ENCODE peak calls at places on chromosomes 3 and 15, in eight cellular contexts. One of them, this sample, is unnamed.

GRCh38 chr3:188974856-188975611 is 196.7 kb upstream of the TPRG1 start:
- DNase-seq in ureter: no peak
- DNase-seq in ELR: no peak
- DNase-seq in NCI-H748 treated with DMSO at 0.1 percent for 48 hours: no peak
- DNase-seq in fibroblast of pulmonary artery: no peak
- DNase-seq in amniotic stem cell: no peak
- DNase-seq in effector memory CD4-positive, alpha-beta T cell: no peak
- DNase-seq in ACHN: no peak
- DNase-seq in this sample: no peak

GRCh38 chr3:156037356-156037755 is 83.0 kb upstream of the KCNAB1 start:
- DNase-seq in ureter: no peak
- DNase-seq in ELR: no peak
- DNase-seq in NCI-H748 treated with DMSO at 0.1 percent for 48 hours: peak
- DNase-seq in fibroblast of pulmonary artery: peak
- DNase-seq in amniotic stem cell: no peak
- DNase-seq in effector memory CD4-positive, alpha-beta T cell: no peak
- DNase-seq in ACHN: no peak
- DNase-seq in this sample: peak

GRCh38 chr3:158727499-158728377 is 4.5 kb downstream of the RARRES1 start:
- DNase-seq in ureter: peak
- DNase-seq in ELR: peak
- DNase-seq in NCI-H748 treated with DMSO at 0.1 percent for 48 hours: peak
- DNase-seq in fibroblast of pulmonary artery: peak
- DNase-seq in amniotic stem cell: peak
- DNase-seq in effector memory CD4-positive, alpha-beta T cell: no peak
- DNase-seq in ACHN: peak
- DNase-seq in this sample: peak

GRCh38 chr3:50324351-50325144 is 2.0 kb upstream of the HYAL2 start:
- DNase-seq in ureter: no peak
- DNase-seq in ELR: peak
- DNase-seq in NCI-H748 treated with DMSO at 0.1 percent for 48 hours: peak
- DNase-seq in fibroblast of pulmonary artery: peak
- DNase-seq in amniotic stem cell: peak
- DNase-seq in effector memory CD4-positive, alpha-beta T cell: peak
- DNase-seq in ACHN: peak
- DNase-seq in this sample: no peak

GRCh38 chr3:14274999-14275961 is 96.7 kb downstream of the LSM3 start:
- DNase-seq in ureter: no peak
- DNase-seq in ELR: peak
- DNase-seq in NCI-H748 treated with DMSO at 0.1 percent for 48 hours: no peak
- DNase-seq in fibroblast of pulmonary artery: peak
- DNase-seq in amniotic stem cell: no peak
- DNase-seq in effector memory CD4-positive, alpha-beta T cell: no peak
- DNase-seq in ACHN: peak
- DNase-seq in this sample: no peak

GRCh38 chr15:39255760-39256159 is 325.1 kb upstream of the THBS1 start:
- DNase-seq in ureter: no peak
- DNase-seq in ELR: no peak
- DNase-seq in NCI-H748 treated with DMSO at 0.1 percent for 48 hours: no peak
- DNase-seq in fibroblast of pulmonary artery: no peak
- DNase-seq in amniotic stem cell: no peak
- DNase-seq in effector memory CD4-positive, alpha-beta T cell: no peak
- DNase-seq in ACHN: no peak
- DNase-seq in this sample: no peak

GRCh38 chr3:124886168-124887051 is 755 bp downstream of the ITGB5 start:
- DNase-seq in ureter: peak
- DNase-seq in ELR: peak
- DNase-seq in NCI-H748 treated with DMSO at 0.1 percent for 48 hours: no peak
- DNase-seq in fibroblast of pulmonary artery: peak
- DNase-seq in amniotic stem cell: peak
- DNase-seq in effector memory CD4-positive, alpha-beta T cell: no peak
- DNase-seq in ACHN: peak
- DNase-seq in this sample: no peak

GRCh38 chr15:42728562-42728961 is 8.4 kb downstream of the CDAN1 start:
- DNase-seq in ureter: no peak
- DNase-seq in ELR: no peak
- DNase-seq in NCI-H748 treated with DMSO at 0.1 percent for 48 hours: no peak
- DNase-seq in fibroblast of pulmonary artery: no peak
- DNase-seq in amniotic stem cell: no peak
- DNase-seq in effector memory CD4-positive, alpha-beta T cell: no peak
- DNase-seq in ACHN: no peak
- DNase-seq in this sample: no peak

GRCh38 chr15:89463113-89463512 is 33.3 kb downstream of the RHCG start:
- DNase-seq in ureter: no peak
- DNase-seq in ELR: no peak
- DNase-seq in NCI-H748 treated with DMSO at 0.1 percent for 48 hours: no peak
- DNase-seq in fibroblast of pulmonary artery: no peak
- DNase-seq in amniotic stem cell: no peak
- DNase-seq in effector memory CD4-positive, alpha-beta T cell: no peak
- DNase-seq in ACHN: no peak
- DNase-seq in this sample: no peak

GRCh38 chr3:173396191-173397041 is 1.1 kb upstream of the NLGN1 start:
- DNase-seq in ureter: no peak
- DNase-seq in ELR: peak
- DNase-seq in NCI-H748 treated with DMSO at 0.1 percent for 48 hours: peak
- DNase-seq in fibroblast of pulmonary artery: peak
- DNase-seq in amniotic stem cell: no peak
- DNase-seq in effector memory CD4-positive, alpha-beta T cell: no peak
- DNase-seq in ACHN: peak
- DNase-seq in this sample: peak

GRCh38 chr3:39933986-39934693 is 124.7 kb downstream of the MYRIP start:
- DNase-seq in ureter: no peak
- DNase-seq in ELR: no peak
- DNase-seq in NCI-H748 treated with DMSO at 0.1 percent for 48 hours: no peak
- DNase-seq in fibroblast of pulmonary artery: no peak
- DNase-seq in amniotic stem cell: no peak
- DNase-seq in effector memory CD4-positive, alpha-beta T cell: no peak
- DNase-seq in ACHN: no peak
- DNase-seq in this sample: no peak

GRCh38 chr3:46899151-46900006 is 21.9 kb downstream of the PTH1R start:
- DNase-seq in ureter: no peak
- DNase-seq in ELR: no peak
- DNase-seq in NCI-H748 treated with DMSO at 0.1 percent for 48 hours: no peak
- DNase-seq in fibroblast of pulmonary artery: no peak
- DNase-seq in amniotic stem cell: no peak
- DNase-seq in effector memory CD4-positive, alpha-beta T cell: no peak
- DNase-seq in ACHN: no peak
- DNase-seq in this sample: no peak

GRCh38 chr15:83970290-83970890 is 265.2 kb upstream of the GOLGA6L4 start:
- DNase-seq in ureter: no peak
- DNase-seq in ELR: no peak
- DNase-seq in NCI-H748 treated with DMSO at 0.1 percent for 48 hours: no peak
- DNase-seq in fibroblast of pulmonary artery: peak
- DNase-seq in amniotic stem cell: no peak
- DNase-seq in effector memory CD4-positive, alpha-beta T cell: no peak
- DNase-seq in ACHN: no peak
- DNase-seq in this sample: no peak

GRCh38 chr15:68821190-68821897 is 649 bp upstream of the ANP32A start:
- DNase-seq in ureter: no peak
- DNase-seq in ELR: no peak
- DNase-seq in NCI-H748 treated with DMSO at 0.1 percent for 48 hours: peak
- DNase-seq in fibroblast of pulmonary artery: no peak
- DNase-seq in amniotic stem cell: no peak
- DNase-seq in effector memory CD4-positive, alpha-beta T cell: no peak
- DNase-seq in ACHN: no peak
- DNase-seq in this sample: no peak

GRCh38 chr3:15180042-15180611 is 25.9 kb upstream of the CAPN7 start:
- DNase-seq in ureter: no peak
- DNase-seq in ELR: no peak
- DNase-seq in NCI-H748 treated with DMSO at 0.1 percent for 48 hours: no peak
- DNase-seq in fibroblast of pulmonary artery: no peak
- DNase-seq in amniotic stem cell: no peak
- DNase-seq in effector memory CD4-positive, alpha-beta T cell: no peak
- DNase-seq in ACHN: no peak
- DNase-seq in this sample: no peak

GRCh38 chr3:129359102-129359461 is 69.4 kb downstream of the EFCAB12 start:
- DNase-seq in ureter: no peak
- DNase-seq in ELR: peak
- DNase-seq in NCI-H748 treated with DMSO at 0.1 percent for 48 hours: no peak
- DNase-seq in fibroblast of pulmonary artery: no peak
- DNase-seq in amniotic stem cell: no peak
- DNase-seq in effector memory CD4-positive, alpha-beta T cell: no peak
- DNase-seq in ACHN: no peak
- DNase-seq in this sample: no peak

GRCh38 chr3:46087871-46088270 is 60.6 kb upstream of the XCR1 start:
- DNase-seq in ureter: no peak
- DNase-seq in ELR: peak
- DNase-seq in NCI-H748 treated with DMSO at 0.1 percent for 48 hours: no peak
- DNase-seq in fibroblast of pulmonary artery: peak
- DNase-seq in amniotic stem cell: no peak
- DNase-seq in effector memory CD4-positive, alpha-beta T cell: no peak
- DNase-seq in ACHN: peak
- DNase-seq in this sample: no peak

GRCh38 chr3:69329897-69330296 is 56.0 kb downstream of the FRMD4B start:
- DNase-seq in ureter: no peak
- DNase-seq in ELR: peak
- DNase-seq in NCI-H748 treated with DMSO at 0.1 percent for 48 hours: no peak
- DNase-seq in fibroblast of pulmonary artery: no peak
- DNase-seq in amniotic stem cell: no peak
- DNase-seq in effector memory CD4-positive, alpha-beta T cell: no peak
- DNase-seq in ACHN: no peak
- DNase-seq in this sample: no peak

GRCh38 chr15:52370010-52370409 is 74.4 kb upstream of the MYO5C start:
- DNase-seq in ureter: no peak
- DNase-seq in ELR: peak
- DNase-seq in NCI-H748 treated with DMSO at 0.1 percent for 48 hours: no peak
- DNase-seq in fibroblast of pulmonary artery: no peak
- DNase-seq in amniotic stem cell: no peak
- DNase-seq in effector memory CD4-positive, alpha-beta T cell: no peak
- DNase-seq in ACHN: no peak
- DNase-seq in this sample: no peak

GRCh38 chr3:101676765-101677435 is at the start of gene ZBTB11:
- DNase-seq in ureter: peak
- DNase-seq in ELR: peak
- DNase-seq in NCI-H748 treated with DMSO at 0.1 percent for 48 hours: no peak
- DNase-seq in fibroblast of pulmonary artery: peak
- DNase-seq in amniotic stem cell: no peak
- DNase-seq in effector memory CD4-positive, alpha-beta T cell: peak
- DNase-seq in ACHN: peak
- DNase-seq in this sample: no peak